ENCODE peak calls at places on chromosomes 1 and 21, in six cellular contexts. Y is OCI-LY7, A is PC-3, C is neural progenitor cell, E is GM23248, N is SK-N-SH. H is an unnamed sample.

GRCh38 chr1:195899762-195900352 is 708.4 kb downstream of the KCNT2 start:
- DNase-seq in Y (no peak), A (peak), C (no peak), E (peak), N (no peak), H (no peak)

GRCh38 chr1:74340656-74341055 is 105.5 kb downstream of the TNNI3K start:
- DNase-seq in Y (no peak), A (no peak), C (peak), E (no peak), N (no peak), H (no peak)

GRCh38 chr21:34801519-34802132 is 132.8 kb downstream of the CLIC6 start:
- DNase-seq in Y (peak), A (peak), C (no peak), E (no peak), N (peak), H (peak)

GRCh38 chr1:66330711-66331110 is 203.2 kb upstream of the SGIP1 start:
- DNase-seq in Y (peak), A (peak), C (no peak), E (peak), N (no peak), H (no peak)

GRCh38 chr1:208724079-208724478 is 479.9 kb upstream of the PLXNA2 start:
- DNase-seq in Y (no peak), A (no peak), C (no peak), E (no peak), N (no peak), H (no peak)

GRCh38 chr1:168960114-168960513 is 146.4 kb upstream of the ATP1B1 start:
- DNase-seq in Y (no peak), A (no peak), C (no peak), E (no peak), N (no peak), H (no peak)

GRCh38 chr1:76075188-76075489 is 593 bp downstream of the ST6GALNAC3 start:
- DNase-seq in Y (no peak), A (no peak), C (no peak), E (no peak), N (no peak), H (no peak)

GRCh38 chr1:22920734-22921451 is 51.8 kb downstream of the LACTBL1 start:
- DNase-seq in Y (no peak), A (no peak), C (no peak), E (no peak), N (no peak), H (no peak)

GRCh38 chr1:54253480-54253879 is 53.5 kb downstream of the MRPL37 start:
- DNase-seq in Y (no peak), A (peak), C (no peak), E (peak), N (no peak), H (no peak)

GRCh38 chr1:72178266-72178665 is 104.1 kb downstream of the NEGR1 start:
- DNase-seq in Y (no peak), A (peak), C (peak), E (peak), N (no peak), H (no peak)

GRCh38 chr1:83897516-83897915 is 101.4 kb downstream of the TTLL7 start:
- DNase-seq in Y (no peak), A (no peak), C (peak), E (no peak), N (no peak), H (peak)

GRCh38 chr1:155859881-155860841 is 794 bp downstream of the SYT11 start:
- DNase-seq in Y (peak), A (no peak), C (peak), E (peak), N (peak), H (peak)

GRCh38 chr1:172121071-172121717 is 279.9 kb downstream of the DNM3 start:
- DNase-seq in Y (no peak), A (no peak), C (no peak), E (no peak), N (no peak), H (no peak)

GRCh38 chr1:209900734-209901133 is 37.3 kb upstream of the SYT14 start:
- DNase-seq in Y (no peak), A (peak), C (no peak), E (peak), N (peak), H (no peak)

GRCh38 chr1:109786531-109787021 is 22.9 kb upstream of the EPS8L3 start:
- DNase-seq in Y (no peak), A (peak), C (no peak), E (peak), N (no peak), H (no peak)

GRCh38 chr1:36133484-36133883 is 8.5 kb upstream of the COL8A2 start:
- DNase-seq in Y (no peak), A (peak), C (no peak), E (peak), N (peak), H (no peak)

GRCh38 chr1:59429651-59430050 is 132.8 kb downstream of the FGGY start:
- DNase-seq in Y (no peak), A (no peak), C (no peak), E (no peak), N (no peak), H (no peak)

GRCh38 chr1:59427784-59428183 is 130.9 kb downstream of the FGGY start:
- DNase-seq in Y (no peak), A (no peak), C (no peak), E (no peak), N (no peak), H (no peak)

GRCh38 chr1:59428828-59429227 is 131.9 kb downstream of the FGGY start:
- DNase-seq in Y (no peak), A (no peak), C (no peak), E (no peak), N (no peak), H (no peak)

GRCh38 chr1:59422921-59423575 is 126.2 kb downstream of the FGGY start:
- DNase-seq in Y (no peak), A (peak), C (no peak), E (peak), N (peak), H (no peak)

DNA sequence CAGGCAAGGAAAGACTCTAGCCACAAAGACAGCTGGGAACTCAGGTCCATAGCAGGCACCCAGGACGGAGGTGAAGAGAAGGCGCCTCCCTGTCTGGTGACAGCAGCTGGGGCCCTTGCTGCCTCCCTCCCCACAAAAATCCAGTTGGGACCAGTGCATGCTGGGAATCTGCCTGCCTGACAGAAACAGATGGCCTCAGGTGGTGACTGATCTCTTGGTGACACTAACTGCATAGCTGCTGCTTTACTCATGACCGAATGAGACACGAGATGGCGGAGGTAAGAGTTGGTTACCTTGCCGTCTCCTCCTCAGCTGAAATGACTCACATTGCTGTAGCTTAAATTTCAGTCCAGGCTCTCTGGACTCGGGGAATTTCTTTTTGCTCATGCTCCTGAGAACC is 130.3 kb downstream of the FGGY start:
- DNase-seq in Y (no peak), A (peak), C (no peak), E (peak), N (no peak), H (no peak)
- H2AFZ ChIP-seq in Y (no peak), A (peak), C (no peak), E (peak), N (no peak), H (no peak)

DNA sequence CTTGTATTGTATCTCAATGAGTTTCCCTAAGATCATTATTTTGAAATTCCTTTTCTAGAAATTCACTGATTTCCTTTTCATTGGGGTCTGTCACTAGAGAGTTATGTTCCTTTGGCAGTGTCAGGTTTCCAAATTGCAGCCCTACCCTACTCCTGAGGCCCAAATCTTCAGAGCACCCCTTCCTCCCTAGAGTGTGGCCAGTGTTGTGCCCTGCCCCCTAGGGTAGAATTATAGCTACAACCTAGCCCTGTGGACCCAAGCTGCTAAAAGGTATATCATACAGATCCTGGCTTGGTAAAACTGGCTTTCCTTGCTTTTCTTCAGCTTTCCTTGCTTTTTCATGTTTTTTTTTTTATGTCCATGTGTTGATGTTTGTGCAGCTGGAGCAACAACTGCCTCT is 60.7 kb downstream of the DIPK1A start:
- DNase-seq in Y (no peak), A (no peak), C (no peak), E (no peak), N (no peak), H (peak)
- TF ChIP-seq EZH2phosphoT487 in Y (no peak), A (no peak), C (no peak), E (no peak), N (no peak), H (no peak)

GRCh38 chr1:237851209-237851845 is 39.4 kb downstream of the ZP4 start:
- DNase-seq in Y (peak), A (peak), C (peak), E (peak), N (peak), H (peak)
- H2AFZ ChIP-seq in Y (no peak), A (peak), C (no peak), E (no peak), N (no peak), H (no peak)

GRCh38 chr1:56915960-56916359 is 49.9 kb downstream of the C8B start:
- DNase-seq in Y (no peak), A (no peak), C (no peak), E (no peak), N (peak), H (no peak)
- TF ChIP-seq EZH2phosphoT487 in Y (no peak), A (no peak), C (no peak), E (no peak), N (no peak), H (no peak)

DNA sequence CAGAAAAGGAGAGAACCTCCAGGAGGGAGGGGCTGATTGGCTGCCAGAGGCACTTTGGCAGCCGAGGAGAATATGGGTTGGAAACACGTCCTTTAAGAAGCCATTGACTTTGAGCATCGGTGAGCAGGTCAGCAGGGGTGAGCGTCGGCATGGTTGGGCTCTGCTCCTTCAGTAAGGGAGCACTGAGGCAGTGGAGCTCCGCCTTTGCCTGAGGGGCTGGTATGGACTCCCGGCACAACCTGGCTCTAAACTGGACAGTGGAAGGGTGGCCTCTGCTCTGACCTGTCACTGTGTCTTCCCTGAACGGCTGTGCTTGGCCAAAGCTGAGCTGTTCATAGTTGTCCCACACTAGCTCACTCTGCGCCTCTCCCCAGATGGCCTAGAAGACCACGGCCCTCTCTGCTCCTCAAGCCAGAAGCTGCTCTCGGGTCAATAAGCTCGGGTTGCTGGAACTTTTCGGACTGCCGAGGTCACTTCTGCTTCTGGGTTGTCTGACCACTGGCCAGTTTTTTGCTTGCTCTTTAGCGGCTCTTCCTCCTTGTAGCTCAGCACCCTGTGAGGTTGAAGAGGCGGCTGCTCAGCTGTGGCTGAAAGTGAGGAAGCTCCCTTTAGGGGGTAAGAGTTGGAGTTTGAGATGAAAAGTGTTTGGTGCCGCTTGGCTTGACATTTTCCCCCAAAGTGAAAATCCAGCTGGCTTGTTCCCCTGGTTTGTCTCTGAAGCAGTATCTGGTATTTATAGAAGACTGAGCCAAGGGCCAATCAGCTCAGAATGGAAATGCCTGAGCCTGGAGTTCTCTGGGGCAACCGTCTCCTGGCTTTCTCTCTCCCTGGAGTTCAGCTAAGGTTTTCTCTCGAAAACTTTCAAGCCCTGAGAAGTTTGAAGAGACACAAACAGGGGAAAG is 72.3 kb downstream of the SYT6 start:
- DNase-seq in Y (no peak), A (no peak), C (no peak), E (no peak), N (no peak), H (no peak)
- H2AFZ ChIP-seq in Y (no peak), A (no peak), C (no peak), E (no peak), N (no peak), H (peak)

DNA sequence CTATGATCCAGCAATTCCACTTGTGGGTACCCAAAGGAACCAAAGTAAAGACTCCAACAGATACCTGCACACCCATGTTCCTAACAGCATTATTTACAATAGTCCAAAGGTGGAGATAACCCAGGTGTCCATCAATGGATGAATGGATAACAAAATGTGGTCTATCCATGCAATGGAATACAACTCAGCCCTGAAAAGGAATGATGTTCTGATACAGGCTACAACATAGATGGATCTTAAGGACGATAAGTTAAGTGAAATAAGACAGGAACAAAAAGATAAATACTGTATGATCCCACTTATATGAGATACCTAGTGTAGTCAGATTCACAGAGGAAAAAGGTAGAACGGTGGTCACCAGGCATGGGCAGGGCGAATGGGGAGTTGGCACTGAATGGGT is 69.7 kb downstream of the GNG4 start:
- DNase-seq in Y (no peak), A (no peak), C (no peak), E (no peak), N (no peak), H (no peak)
- TF ChIP-seq EZH2phosphoT487 in Y (no peak), A (no peak), C (no peak), E (no peak), N (no peak), H (no peak)

DNA sequence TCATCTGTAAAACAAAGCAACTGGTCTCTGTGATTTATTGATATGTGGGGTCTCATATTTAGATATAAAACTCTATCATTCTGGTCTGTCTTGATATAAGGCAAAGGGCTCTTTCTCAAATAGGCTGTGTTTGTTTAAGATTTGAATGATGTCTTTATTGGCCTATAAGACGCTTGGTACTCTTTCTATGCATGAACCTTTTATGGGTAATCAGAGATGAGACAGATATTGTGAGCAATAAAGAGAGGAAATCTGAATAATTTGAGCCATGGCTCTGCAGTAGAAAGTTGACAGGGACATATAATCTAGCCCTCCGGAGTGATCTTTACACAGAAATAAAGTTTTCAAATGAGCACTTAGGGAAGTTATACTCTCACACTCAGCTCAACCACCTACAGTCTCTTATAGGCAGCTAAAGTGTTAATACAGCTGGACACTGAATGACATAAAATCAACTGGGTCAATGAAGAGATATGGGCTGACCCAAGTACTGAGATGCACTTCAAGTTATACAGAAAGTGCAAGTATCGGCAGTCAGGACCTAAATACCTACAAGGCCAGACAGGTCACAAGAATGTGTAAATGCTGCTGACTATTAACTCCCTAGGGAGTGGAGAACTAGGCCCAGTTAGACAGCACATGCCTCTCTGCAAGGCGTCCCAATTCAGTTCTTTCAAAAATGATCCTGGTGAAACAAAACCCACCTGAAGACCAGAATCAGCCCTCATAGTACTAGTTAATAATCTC is 111.0 kb downstream of the PTPN14 start:
- DNase-seq in Y (no peak), A (peak), C (no peak), E (no peak), N (no peak), H (peak)
- H2AFZ ChIP-seq in Y (no peak), A (no peak), C (no peak), E (no peak), N (no peak), H (no peak)

GRCh38 chr1:24421502-24421901 is 5.9 kb downstream of the NIPAL3 start:
- DNase-seq in Y (no peak), A (peak), C (peak), E (peak), N (no peak), H (peak)

GRCh38 chr1:24417681-24418080 is 2.1 kb downstream of the NIPAL3 start:
- DNase-seq in Y (no peak), A (peak), C (no peak), E (peak), N (no peak), H (no peak)

GRCh38 chr1:24416666-24417391 is 1.2 kb downstream of the NIPAL3 start:
- DNase-seq in Y (peak), A (peak), C (no peak), E (peak), N (no peak), H (peak)

GRCh38 chr1:24420547-24420946 is 4.9 kb downstream of the NIPAL3 start:
- DNase-seq in Y (no peak), A (no peak), C (no peak), E (peak), N (no peak), H (no peak)

DNA sequence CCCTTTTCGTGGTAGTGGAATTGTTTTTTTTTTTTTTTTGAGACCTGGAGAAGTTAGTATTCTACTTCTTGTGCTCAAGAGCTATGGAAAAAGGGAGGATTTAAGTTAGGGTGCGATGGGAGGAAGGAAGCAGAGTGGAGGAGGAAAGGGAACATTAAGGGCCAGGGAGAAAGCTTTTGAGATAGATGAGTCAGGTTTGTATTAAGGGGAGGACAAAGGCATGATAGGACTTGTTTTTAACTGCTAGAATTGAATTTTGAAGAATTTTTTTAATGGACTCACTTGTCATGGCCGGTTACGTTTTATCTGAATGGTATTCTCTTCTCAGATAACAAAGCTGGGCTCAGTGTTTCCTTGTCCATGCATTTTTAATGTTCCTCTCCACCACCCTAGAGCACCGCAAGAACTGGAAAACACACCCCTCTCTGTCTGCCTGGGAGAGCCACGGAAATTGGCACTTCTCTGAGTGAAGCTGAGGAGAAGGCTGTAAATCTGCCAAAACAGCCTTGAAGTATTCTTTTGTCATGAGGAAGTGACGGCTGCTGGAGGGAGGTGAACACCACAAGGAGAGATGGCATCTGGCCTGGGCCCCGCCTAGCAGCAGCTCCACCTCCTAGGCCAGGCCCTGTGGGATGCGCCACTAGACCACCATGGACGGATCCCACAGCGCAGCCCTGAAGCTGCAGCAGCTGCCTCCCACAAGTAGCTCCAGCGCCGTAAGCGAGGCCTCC is 3.5 kb downstream of the NIPAL3 start:
- DNase-seq in Y (no peak), A (peak), C (no peak), E (peak), N (no peak), H (peak)
- TF ChIP-seq EZH2phosphoT487 in Y (no peak), A (no peak), C (no peak), E (no peak), N (no peak), H (no peak)

GRCh38 chr1:16956775-16957174 is 23.6 kb downstream of the MFAP2 start:
- DNase-seq in Y (no peak), A (no peak), C (no peak), E (no peak), N (no peak), H (no peak)

GRCh38 chr1:16958475-16958874 is 21.9 kb downstream of the MFAP2 start:
- DNase-seq in Y (no peak), A (no peak), C (no peak), E (no peak), N (no peak), H (no peak)

GRCh38 chr1:16960560-16961296 is 19.7 kb downstream of the MFAP2 start:
- DNase-seq in Y (peak), A (peak), C (peak), E (peak), N (peak), H (peak)

GRCh38 chr1:16965486-16966067 is 14.8 kb downstream of the MFAP2 start:
- DNase-seq in Y (no peak), A (no peak), C (no peak), E (no peak), N (no peak), H (no peak)

GRCh38 chr1:16961297-16962124 is 18.9 kb downstream of the MFAP2 start:
- DNase-seq in Y (no peak), A (no peak), C (no peak), E (no peak), N (no peak), H (no peak)
- H2AFZ ChIP-seq in Y (no peak), A (peak), C (no peak), E (peak), N (peak), H (no peak)

GRCh38 chr1:180936110-180937011 is 23.7 kb downstream of the KIAA1614 start:
- DNase-seq in Y (no peak), A (no peak), C (no peak), E (no peak), N (no peak), H (no peak)

GRCh38 chr1:180934563-180934962 is 21.9 kb downstream of the KIAA1614 start:
- DNase-seq in Y (peak), A (no peak), C (no peak), E (no peak), N (no peak), H (no peak)

GRCh38 chr1:180937012-180937372 is 24.3 kb downstream of the KIAA1614 start:
- DNase-seq in Y (no peak), A (no peak), C (no peak), E (no peak), N (no peak), H (no peak)

GRCh38 chr1:180937624-180938225 is 25.0 kb downstream of the KIAA1614 start:
- DNase-seq in Y (no peak), A (no peak), C (no peak), E (no peak), N (no peak), H (no peak)

GRCh38 chr1:180935326-180936109 is 22.8 kb downstream of the KIAA1614 start:
- DNase-seq in Y (peak), A (no peak), C (peak), E (no peak), N (no peak), H (peak)
- TF ChIP-seq EZH2phosphoT487 in Y (no peak), A (no peak), C (no peak), E (no peak), N (no peak), H (no peak)